ENCODE peak calls at places on chromosome 21, in ten cellular contexts. One of them, this sample, is unnamed.
A peak's percentile ranks its signal among the peaks of the same experiment; 100 is the strongest.

GRCh38 chr21:42818328-42818749 is 61.0 kb downstream of the WDR4 start:
- DNase-seq in trophoblast cell: peak; percentile 61
- DNase-seq in brain microvascular endothelial cell: peak; percentile 41
- DNase-seq in NCI-H1417: peak; percentile 12
- DNase-seq in non-pigmented ciliary epithelial cell: no peak
- DNase-seq in activated CD4-positive, alpha-beta memory T cell treated with anti-CD3 and anti-CD28 coated beads for 36 hours: peak; percentile 73
- DNase-seq in SIG-M5: no peak
- DNase-seq in mammary epithelial cell: peak; percentile 45
- DNase-seq in GF-D8: peak; percentile 41
- DNase-seq in endothelial cell: peak; percentile 61
- DNase-seq in this sample: no peak

GRCh38 chr21:38769253-38769780 is 36.4 kb upstream of the ETS2 start:
- DNase-seq in GF-D8: no peak
- DNase-seq in mammary epithelial cell: no peak
- DNase-seq in endothelial cell: no peak
- DNase-seq in activated CD4-positive, alpha-beta memory T cell treated with anti-CD3 and anti-CD28 coated beads for 36 hours: peak; percentile 64
- DNase-seq in SIG-M5: no peak
- DNase-seq in trophoblast cell: no peak
- DNase-seq in non-pigmented ciliary epithelial cell: peak; percentile 62
- DNase-seq in brain microvascular endothelial cell: peak; percentile 82
- DNase-seq in NCI-H1417: no peak
- DNase-seq in this sample: peak; percentile 45

GRCh38 chr21:15667010-15667409 is 62.8 kb upstream of the USP25 start:
- DNase-seq in GF-D8: no peak
- DNase-seq in SIG-M5: no peak
- DNase-seq in non-pigmented ciliary epithelial cell: no peak
- DNase-seq in endothelial cell: no peak
- DNase-seq in mammary epithelial cell: peak; percentile 68
- DNase-seq in activated CD4-positive, alpha-beta memory T cell treated with anti-CD3 and anti-CD28 coated beads for 36 hours: no peak
- DNase-seq in trophoblast cell: no peak
- DNase-seq in brain microvascular endothelial cell: no peak
- DNase-seq in NCI-H1417: no peak
- DNase-seq in this sample: peak; percentile 24

GRCh38 chr21:44687671-44688070 is 5.7 kb upstream of the KRTAP12-1 start:
- DNase-seq in activated CD4-positive, alpha-beta memory T cell treated with anti-CD3 and anti-CD28 coated beads for 36 hours: no peak
- DNase-seq in GF-D8: no peak
- DNase-seq in mammary epithelial cell: no peak
- DNase-seq in endothelial cell: no peak
- DNase-seq in trophoblast cell: no peak
- DNase-seq in NCI-H1417: peak; percentile 87
- DNase-seq in non-pigmented ciliary epithelial cell: no peak
- DNase-seq in SIG-M5: no peak
- DNase-seq in brain microvascular endothelial cell: no peak
- DNase-seq in this sample: no peak

GRCh38 chr21:31471865-31472264 is 127.8 kb upstream of the TIAM1 start:
- DNase-seq in NCI-H1417: no peak
- DNase-seq in activated CD4-positive, alpha-beta memory T cell treated with anti-CD3 and anti-CD28 coated beads for 36 hours: no peak
- DNase-seq in SIG-M5: no peak
- DNase-seq in endothelial cell: no peak
- DNase-seq in non-pigmented ciliary epithelial cell: no peak
- DNase-seq in mammary epithelial cell: no peak
- DNase-seq in trophoblast cell: no peak
- DNase-seq in GF-D8: no peak
- DNase-seq in brain microvascular endothelial cell: no peak
- DNase-seq in this sample: no peak

GRCh38 chr21:43913928-43914327 is 48.9 kb downstream of the AGPAT3 start:
- DNase-seq in non-pigmented ciliary epithelial cell: no peak
- DNase-seq in mammary epithelial cell: no peak
- DNase-seq in NCI-H1417: no peak
- DNase-seq in SIG-M5: no peak
- DNase-seq in GF-D8: no peak
- DNase-seq in trophoblast cell: no peak
- DNase-seq in endothelial cell: no peak
- DNase-seq in brain microvascular endothelial cell: peak; percentile 70
- DNase-seq in activated CD4-positive, alpha-beta memory T cell treated with anti-CD3 and anti-CD28 coated beads for 36 hours: peak; percentile 21
- DNase-seq in this sample: peak; percentile 69

GRCh38 chr21:42346866-42347600 is 3.8 kb downstream of the TFF2 start:
- DNase-seq in non-pigmented ciliary epithelial cell: no peak
- DNase-seq in NCI-H1417: no peak
- DNase-seq in trophoblast cell: no peak
- DNase-seq in brain microvascular endothelial cell: no peak
- DNase-seq in endothelial cell: no peak
- DNase-seq in SIG-M5: no peak
- DNase-seq in GF-D8: no peak
- DNase-seq in mammary epithelial cell: no peak
- DNase-seq in activated CD4-positive, alpha-beta memory T cell treated with anti-CD3 and anti-CD28 coated beads for 36 hours: no peak
- DNase-seq in this sample: no peak

GRCh38 chr21:31236528-31236927 is 107.5 kb downstream of the TIAM1 start:
- DNase-seq in activated CD4-positive, alpha-beta memory T cell treated with anti-CD3 and anti-CD28 coated beads for 36 hours: peak; percentile 48
- DNase-seq in GF-D8: no peak
- DNase-seq in NCI-H1417: no peak
- DNase-seq in non-pigmented ciliary epithelial cell: no peak
- DNase-seq in SIG-M5: no peak
- DNase-seq in trophoblast cell: no peak
- DNase-seq in brain microvascular endothelial cell: no peak
- DNase-seq in mammary epithelial cell: peak; percentile 75
- DNase-seq in endothelial cell: no peak
- DNase-seq in this sample: peak; percentile 90

GRCh38 chr21:42319851-42320602 is 4.8 kb upstream of the TFF3 start:
- DNase-seq in GF-D8: peak; percentile 74
- DNase-seq in endothelial cell: no peak
- DNase-seq in brain microvascular endothelial cell: no peak
- DNase-seq in non-pigmented ciliary epithelial cell: no peak
- DNase-seq in SIG-M5: no peak
- DNase-seq in trophoblast cell: no peak
- DNase-seq in mammary epithelial cell: no peak
- DNase-seq in activated CD4-positive, alpha-beta memory T cell treated with anti-CD3 and anti-CD28 coated beads for 36 hours: no peak
- DNase-seq in NCI-H1417: no peak
- DNase-seq in this sample: no peak

GRCh38 chr21:24217141-24217540 is 1390.1 kb downstream of the MRPL39 start:
- DNase-seq in SIG-M5: no peak
- DNase-seq in mammary epithelial cell: no peak
- DNase-seq in non-pigmented ciliary epithelial cell: no peak
- DNase-seq in endothelial cell: no peak
- DNase-seq in GF-D8: no peak
- DNase-seq in trophoblast cell: no peak
- DNase-seq in activated CD4-positive, alpha-beta memory T cell treated with anti-CD3 and anti-CD28 coated beads for 36 hours: no peak
- DNase-seq in NCI-H1417: no peak
- DNase-seq in brain microvascular endothelial cell: no peak
- DNase-seq in this sample: no peak

GRCh38 chr21:35512321-35512720 is 463.2 kb upstream of the RUNX1 start:
- DNase-seq in activated CD4-positive, alpha-beta memory T cell treated with anti-CD3 and anti-CD28 coated beads for 36 hours: no peak
- DNase-seq in GF-D8: no peak
- DNase-seq in brain microvascular endothelial cell: no peak
- DNase-seq in NCI-H1417: no peak
- DNase-seq in SIG-M5: no peak
- DNase-seq in trophoblast cell: no peak
- DNase-seq in mammary epithelial cell: no peak
- DNase-seq in endothelial cell: no peak
- DNase-seq in non-pigmented ciliary epithelial cell: no peak
- DNase-seq in this sample: no peak

GRCh38 chr21:29360799-29361765 is 62.4 kb downstream of the BACH1 start:
- DNase-seq in NCI-H1417: no peak
- DNase-seq in trophoblast cell: no peak
- DNase-seq in GF-D8: no peak
- DNase-seq in mammary epithelial cell: peak; percentile 9
- DNase-seq in SIG-M5: no peak
- DNase-seq in endothelial cell: no peak
- DNase-seq in activated CD4-positive, alpha-beta memory T cell treated with anti-CD3 and anti-CD28 coated beads for 36 hours: peak; percentile 24
- DNase-seq in brain microvascular endothelial cell: no peak
- DNase-seq in non-pigmented ciliary epithelial cell: no peak
- DNase-seq in this sample: no peak

GRCh38 chr21:33136898-33137502 is 67.1 kb downstream of the OLIG1 start:
- DNase-seq in activated CD4-positive, alpha-beta memory T cell treated with anti-CD3 and anti-CD28 coated beads for 36 hours: no peak
- DNase-seq in non-pigmented ciliary epithelial cell: no peak
- DNase-seq in SIG-M5: no peak
- DNase-seq in NCI-H1417: no peak
- DNase-seq in endothelial cell: no peak
- DNase-seq in trophoblast cell: no peak
- DNase-seq in GF-D8: no peak
- DNase-seq in mammary epithelial cell: no peak
- DNase-seq in brain microvascular endothelial cell: no peak
- DNase-seq in this sample: no peak

GRCh38 chr21:38912789-38913119 is 107.0 kb downstream of the ETS2 start:
- DNase-seq in trophoblast cell: no peak
- DNase-seq in mammary epithelial cell: no peak
- DNase-seq in GF-D8: no peak
- DNase-seq in brain microvascular endothelial cell: no peak
- DNase-seq in non-pigmented ciliary epithelial cell: no peak
- DNase-seq in SIG-M5: no peak
- DNase-seq in NCI-H1417: no peak
- DNase-seq in activated CD4-positive, alpha-beta memory T cell treated with anti-CD3 and anti-CD28 coated beads for 36 hours: no peak
- DNase-seq in endothelial cell: no peak
- DNase-seq in this sample: no peak

GRCh38 chr21:31866077-31866511 is 6.7 kb upstream of the HUNK start:
- DNase-seq in NCI-H1417: peak; percentile 89
- DNase-seq in SIG-M5: no peak
- DNase-seq in trophoblast cell: peak; percentile 73
- DNase-seq in activated CD4-positive, alpha-beta memory T cell treated with anti-CD3 and anti-CD28 coated beads for 36 hours: peak; percentile 80
- DNase-seq in non-pigmented ciliary epithelial cell: peak; percentile 9
- DNase-seq in brain microvascular endothelial cell: peak; percentile 53
- DNase-seq in endothelial cell: peak; percentile 92
- DNase-seq in mammary epithelial cell: peak; percentile 53
- DNase-seq in GF-D8: peak; percentile 6
- DNase-seq in this sample: peak; percentile 42

GRCh38 chr21:43834146-43834905 is 30.7 kb upstream of the AGPAT3 start:
- DNase-seq in non-pigmented ciliary epithelial cell: no peak
- DNase-seq in GF-D8: peak; percentile 40
- DNase-seq in activated CD4-positive, alpha-beta memory T cell treated with anti-CD3 and anti-CD28 coated beads for 36 hours: no peak
- DNase-seq in brain microvascular endothelial cell: no peak
- DNase-seq in mammary epithelial cell: no peak
- DNase-seq in SIG-M5: no peak
- DNase-seq in endothelial cell: no peak
- DNase-seq in NCI-H1417: no peak
- DNase-seq in trophoblast cell: no peak
- DNase-seq in this sample: no peak

GRCh38 chr21:43306911-43307676 is 119.8 kb downstream of the SIK1 start:
- DNase-seq in activated CD4-positive, alpha-beta memory T cell treated with anti-CD3 and anti-CD28 coated beads for 36 hours: peak; percentile 51
- DNase-seq in mammary epithelial cell: peak; percentile 92
- DNase-seq in trophoblast cell: peak; percentile 20
- DNase-seq in GF-D8: no peak
- DNase-seq in non-pigmented ciliary epithelial cell: no peak
- DNase-seq in NCI-H1417: peak; percentile 87
- DNase-seq in brain microvascular endothelial cell: peak; percentile 23
- DNase-seq in endothelial cell: no peak
- DNase-seq in SIG-M5: no peak
- DNase-seq in this sample: no peak

GRCh38 chr21:31658053-31658452 is 1.4 kb upstream of the SOD1 start:
- DNase-seq in endothelial cell: no peak
- DNase-seq in GF-D8: no peak
- DNase-seq in trophoblast cell: peak; percentile 74
- DNase-seq in SIG-M5: no peak
- DNase-seq in activated CD4-positive, alpha-beta memory T cell treated with anti-CD3 and anti-CD28 coated beads for 36 hours: no peak
- DNase-seq in mammary epithelial cell: no peak
- DNase-seq in non-pigmented ciliary epithelial cell: no peak
- DNase-seq in brain microvascular endothelial cell: no peak
- DNase-seq in NCI-H1417: no peak
- DNase-seq in this sample: no peak

GRCh38 chr21:8989883-8990325 is 1531.5 kb upstream of the TPTE start:
- DNase-seq in SIG-M5: no peak
- DNase-seq in activated CD4-positive, alpha-beta memory T cell treated with anti-CD3 and anti-CD28 coated beads for 36 hours: no peak
- DNase-seq in mammary epithelial cell: no peak
- DNase-seq in endothelial cell: peak; percentile 66
- DNase-seq in NCI-H1417: no peak
- DNase-seq in non-pigmented ciliary epithelial cell: no peak
- DNase-seq in GF-D8: no peak
- DNase-seq in trophoblast cell: no peak
- DNase-seq in brain microvascular endothelial cell: no peak
- DNase-seq in this sample: no peak

GRCh38 chr21:33403128-33403785 is at the start of gene IFNGR2:
- DNase-seq in brain microvascular endothelial cell: no peak
- DNase-seq in trophoblast cell: no peak
- DNase-seq in GF-D8: peak; percentile 1
- DNase-seq in endothelial cell: peak; percentile 36
- DNase-seq in activated CD4-positive, alpha-beta memory T cell treated with anti-CD3 and anti-CD28 coated beads for 36 hours: peak; percentile 40
- DNase-seq in non-pigmented ciliary epithelial cell: no peak
- DNase-seq in mammary epithelial cell: peak; percentile 24
- DNase-seq in NCI-H1417: peak; percentile 33
- DNase-seq in SIG-M5: no peak
- DNase-seq in this sample: no peak

GRCh38 chr21:37700641-37701202 is 215.5 kb downstream of the KCNJ6 start:
- DNase-seq in endothelial cell: peak; percentile 58
- DNase-seq in SIG-M5: no peak
- DNase-seq in non-pigmented ciliary epithelial cell: peak; percentile 68
- DNase-seq in activated CD4-positive, alpha-beta memory T cell treated with anti-CD3 and anti-CD28 coated beads for 36 hours: no peak
- DNase-seq in trophoblast cell: peak; percentile 33
- DNase-seq in GF-D8: peak; percentile 20
- DNase-seq in brain microvascular endothelial cell: peak; percentile 61
- DNase-seq in mammary epithelial cell: peak; percentile 73
- DNase-seq in NCI-H1417: peak; percentile 55
- DNase-seq in this sample: peak; percentile 69

GRCh38 chr21:39461419-39461818 is 9.6 kb downstream of the SH3BGR start:
- DNase-seq in SIG-M5: no peak
- DNase-seq in NCI-H1417: no peak
- DNase-seq in GF-D8: no peak
- DNase-seq in activated CD4-positive, alpha-beta memory T cell treated with anti-CD3 and anti-CD28 coated beads for 36 hours: peak; percentile 28
- DNase-seq in endothelial cell: no peak
- DNase-seq in mammary epithelial cell: no peak
- DNase-seq in non-pigmented ciliary epithelial cell: no peak
- DNase-seq in trophoblast cell: no peak
- DNase-seq in brain microvascular endothelial cell: no peak
- DNase-seq in this sample: no peak

GRCh38 chr21:42161401-42161956 is 57.5 kb upstream of the ABCG1 start:
- DNase-seq in brain microvascular endothelial cell: no peak
- DNase-seq in NCI-H1417: no peak
- DNase-seq in trophoblast cell: no peak
- DNase-seq in endothelial cell: no peak
- DNase-seq in activated CD4-positive, alpha-beta memory T cell treated with anti-CD3 and anti-CD28 coated beads for 36 hours: no peak
- DNase-seq in GF-D8: no peak
- DNase-seq in SIG-M5: no peak
- DNase-seq in mammary epithelial cell: no peak
- DNase-seq in non-pigmented ciliary epithelial cell: no peak
- DNase-seq in this sample: no peak

GRCh38 chr21:45110873-45111624 is 36.7 kb downstream of the ADARB1 start:
- DNase-seq in activated CD4-positive, alpha-beta memory T cell treated with anti-CD3 and anti-CD28 coated beads for 36 hours: no peak
- DNase-seq in trophoblast cell: no peak
- DNase-seq in non-pigmented ciliary epithelial cell: no peak
- DNase-seq in SIG-M5: no peak
- DNase-seq in GF-D8: peak; percentile 14
- DNase-seq in brain microvascular endothelial cell: no peak
- DNase-seq in NCI-H1417: peak; percentile 75
- DNase-seq in mammary epithelial cell: no peak
- DNase-seq in endothelial cell: no peak
- DNase-seq in this sample: no peak

GRCh38 chr21:43824250-43824882 is 35.0 kb downstream of the RRP1 start:
- DNase-seq in endothelial cell: no peak
- DNase-seq in SIG-M5: no peak
- DNase-seq in NCI-H1417: no peak
- DNase-seq in brain microvascular endothelial cell: peak; percentile 32
- DNase-seq in GF-D8: no peak
- DNase-seq in activated CD4-positive, alpha-beta memory T cell treated with anti-CD3 and anti-CD28 coated beads for 36 hours: no peak
- DNase-seq in trophoblast cell: no peak
- DNase-seq in mammary epithelial cell: peak; percentile 23
- DNase-seq in non-pigmented ciliary epithelial cell: peak; percentile 20
- DNase-seq in this sample: no peak

GRCh38 chr21:26843912-26844257 is 1.3 kb downstream of the ADAMTS1 start:
- DNase-seq in mammary epithelial cell: peak; percentile 45
- DNase-seq in endothelial cell: no peak
- DNase-seq in brain microvascular endothelial cell: peak; percentile 60
- DNase-seq in non-pigmented ciliary epithelial cell: no peak
- DNase-seq in GF-D8: no peak
- DNase-seq in activated CD4-positive, alpha-beta memory T cell treated with anti-CD3 and anti-CD28 coated beads for 36 hours: no peak
- DNase-seq in SIG-M5: no peak
- DNase-seq in trophoblast cell: no peak
- DNase-seq in NCI-H1417: no peak
- DNase-seq in this sample: peak; percentile 79

GRCh38 chr21:28687571-28687970 is 305.1 kb downstream of the LTN1 start:
- DNase-seq in non-pigmented ciliary epithelial cell: no peak
- DNase-seq in activated CD4-positive, alpha-beta memory T cell treated with anti-CD3 and anti-CD28 coated beads for 36 hours: no peak
- DNase-seq in trophoblast cell: no peak
- DNase-seq in SIG-M5: no peak
- DNase-seq in mammary epithelial cell: peak; percentile 85
- DNase-seq in GF-D8: no peak
- DNase-seq in endothelial cell: no peak
- DNase-seq in brain microvascular endothelial cell: no peak
- DNase-seq in NCI-H1417: no peak
- DNase-seq in this sample: no peak

GRCh38 chr21:44923481-44924084 is 2.9 kb upstream of the ITGB2 start:
- DNase-seq in mammary epithelial cell: no peak
- DNase-seq in brain microvascular endothelial cell: no peak
- DNase-seq in NCI-H1417: no peak
- DNase-seq in endothelial cell: no peak
- DNase-seq in trophoblast cell: no peak
- DNase-seq in SIG-M5: no peak
- DNase-seq in GF-D8: peak; percentile 61
- DNase-seq in non-pigmented ciliary epithelial cell: no peak
- DNase-seq in activated CD4-positive, alpha-beta memory T cell treated with anti-CD3 and anti-CD28 coated beads for 36 hours: no peak
- DNase-seq in this sample: no peak